ENCODE peak calls at places on chromosomes 5 and 9, in four cellular contexts. Y is AG09309, K is BJ, T is retinal pigment epithelial cell. C is an unnamed sample.

GRCh38 chr9:25677301-25678146 is 720 bp downstream of the TUSC1 start:
- DNase-seq in T (no peak), K (peak), Y (peak), C (peak)

GRCh38 chr9:38319496-38320173 is 72.9 kb upstream of the ALDH1B1 start:
- DNase-seq in T (no peak), K (no peak), Y (no peak), C (no peak)

GRCh38 chr9:35164711-35165110 is 2.9 kb downstream of the UNC13B start:
- DNase-seq in Y (no peak), K (no peak), T (peak), C (no peak)

GRCh38 chr9:127806871-127807270 is 4.2 kb downstream of the FPGS start:
- DNase-seq in K (no peak), Y (no peak), T (no peak), C (no peak)

GRCh38 chr5:89117131-89117644 is 234.2 kb upstream of the MEF2C start:
- DNase-seq in K (no peak), Y (no peak), T (no peak), C (no peak)

GRCh38 chr9:109506097-109506712 is 8.1 kb upstream of the PTPN3 start:
- DNase-seq in Y (no peak), T (no peak), K (no peak), C (no peak)

GRCh38 chr9:98707158-98708102 is 1.3 kb downstream of the GABBR2 start:
- DNase-seq in T (peak), Y (peak), K (no peak), C (no peak)

GRCh38 chr9:126357074-126357473 is 30.4 kb downstream of the MVB12B start:
- DNase-seq in K (no peak), Y (no peak), T (no peak), C (no peak)

GRCh38 chr9:107760469-107761242 is 271.1 kb upstream of the KLF4 start:
- DNase-seq in T (no peak), K (no peak), Y (no peak), C (peak)

GRCh38 chr9:103410059-103410458 is 414.9 kb downstream of the CYLC2 start:
- DNase-seq in K (no peak), Y (no peak), T (no peak), C (no peak)

GRCh38 chr5:152632380-152632779 is 227.3 kb upstream of the NMUR2 start:
- DNase-seq in Y (no peak), T (peak), K (no peak), C (no peak)

GRCh38 chr9:133351908-133352634 is 4.1 kb downstream of the RPL7A start:
- DNase-seq in K (no peak), Y (no peak), T (no peak), C (no peak)

GRCh38 chr5:172872997-172873491 is 39.0 kb downstream of the ERGIC1 start:
- DNase-seq in K (no peak), T (peak), Y (no peak), C (peak)

GRCh38 chr5:168611163-168611562 is 32.0 kb upstream of the PANK3 start:
- DNase-seq in Y (no peak), K (no peak), T (peak), C (no peak)

GRCh38 chr5:133865113-133865512 is 103.3 kb downstream of the C5orf15 start:
- DNase-seq in Y (no peak), K (no peak), T (no peak), C (no peak)

GRCh38 chr5:81579525-81579924 is 171.4 kb downstream of the SSBP2 start:
- DNase-seq in Y (peak), K (no peak), T (no peak), C (no peak)

GRCh38 chr5:76485511-76485910 is 82.4 kb downstream of the IQGAP2 start:
- DNase-seq in K (no peak), Y (no peak), T (no peak), C (no peak)

GRCh38 chr5:178542455-178542854 is 47.7 kb downstream of the COL23A1 start:
- DNase-seq in T (peak), K (no peak), Y (no peak), C (no peak)

GRCh38 chr5:14807471-14807870 is 64.1 kb downstream of the ANKH start:
- DNase-seq in T (no peak), Y (no peak), K (no peak), C (no peak)

GRCh38 chr5:72556351-72557146 is 49.3 kb upstream of the ZNF366 start:
- DNase-seq in K (peak), Y (no peak), T (peak), C (peak)

GRCh38 chr5:33701251-33701650 is 190.5 kb downstream of the ADAMTS12 start:
- DNase-seq in Y (peak), T (no peak), K (no peak), C (no peak)

GRCh38 chr5:44022622-44023021 is 366.6 kb downstream of the FGF10 start:
- DNase-seq in T (no peak), K (no peak), Y (no peak), C (no peak)

GRCh38 chr9:101691657-101692056 is 46.8 kb downstream of the GRIN3A start:
- DNase-seq in T (no peak), Y (no peak), K (no peak), C (no peak)

GRCh38 chr9:5628530-5629311 is at the start of gene RIC1:
- DNase-seq in K (peak), T (peak), Y (peak), C (peak)

GRCh38 chr5:97100486-97100885 is 41.9 kb downstream of the LIX1 start:
- DNase-seq in K (no peak), Y (no peak), T (no peak), C (no peak)

GRCh38 chr5:14266686-14267085 is 123.5 kb downstream of the TRIO start:
- DNase-seq in K (no peak), T (no peak), Y (no peak), C (no peak)

DNA sequence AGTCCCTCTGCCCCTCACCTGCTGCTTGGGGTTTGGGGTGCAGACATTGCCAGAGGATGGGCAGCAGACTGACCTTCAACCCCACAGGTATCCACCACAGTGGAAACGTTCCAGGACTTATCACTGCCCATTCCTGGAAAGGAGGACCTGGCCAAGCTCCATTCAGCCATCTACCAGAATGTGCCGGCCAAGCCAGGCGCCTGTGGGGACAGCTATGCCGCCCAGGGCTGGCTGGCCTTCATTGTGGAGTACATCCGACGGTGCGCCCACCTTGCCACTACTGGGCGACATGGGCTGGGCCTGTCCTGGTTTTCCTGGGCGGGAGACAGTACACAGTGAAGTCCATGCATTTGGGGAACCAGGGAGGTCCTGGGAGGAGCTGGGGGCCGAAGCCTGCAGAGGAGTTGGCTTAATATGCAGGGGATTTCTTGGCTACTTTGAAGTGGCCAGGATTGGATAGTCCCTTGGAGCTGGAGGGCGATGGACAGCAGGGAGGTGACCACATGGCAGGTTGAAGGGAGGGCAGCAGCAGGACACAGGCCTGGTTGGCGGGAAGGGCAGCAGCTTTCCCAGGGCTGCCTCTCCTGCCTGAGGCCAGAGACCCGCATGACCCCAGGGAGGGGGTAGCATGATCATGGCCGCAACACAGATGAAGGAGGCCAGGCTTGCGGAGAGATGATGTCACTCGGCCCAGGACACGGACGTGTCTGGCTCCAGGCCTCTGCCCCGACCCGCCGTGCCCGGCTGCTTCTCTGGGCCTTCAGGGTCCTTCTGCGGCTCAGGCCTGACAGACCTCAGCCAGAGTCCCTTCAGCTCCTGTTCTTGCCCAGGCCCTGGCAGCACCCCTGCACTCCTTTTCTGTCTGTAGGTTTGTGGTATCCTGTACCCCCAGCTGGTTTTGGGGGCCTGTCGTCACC is 34.6 kb downstream of the USP20 start:
- DNase-seq in K (no peak), Y (no peak), T (no peak), C (no peak)
- H3K4me3 ChIP-seq in K (no peak), Y (no peak), T (no peak), C (no peak)

GRCh38 chr5:179680014-179680779 is 637 bp downstream of the CBY3 start:
- DNase-seq in K (no peak), Y (no peak), T (no peak), C (no peak)
- H3K4me3 ChIP-seq in K (no peak), Y (no peak), T (no peak), C (no peak)

GRCh38 chr5:149406203-149406978 is 27.3 kb upstream of the IL17B start:
- DNase-seq in Y (peak), K (peak), T (no peak), C (no peak)

GRCh38 chr5:149409268-149409948 is 30.3 kb upstream of the IL17B start:
- DNase-seq in T (no peak), K (no peak), Y (no peak), C (no peak)

GRCh38 chr5:149406979-149407306 is 27.9 kb upstream of the IL17B start:
- DNase-seq in T (no peak), Y (no peak), K (no peak), C (no peak)

GRCh38 chr5:149408252-149409099 is 29.4 kb upstream of the IL17B start:
- DNase-seq in K (no peak), Y (no peak), T (no peak), C (no peak)

DNA sequence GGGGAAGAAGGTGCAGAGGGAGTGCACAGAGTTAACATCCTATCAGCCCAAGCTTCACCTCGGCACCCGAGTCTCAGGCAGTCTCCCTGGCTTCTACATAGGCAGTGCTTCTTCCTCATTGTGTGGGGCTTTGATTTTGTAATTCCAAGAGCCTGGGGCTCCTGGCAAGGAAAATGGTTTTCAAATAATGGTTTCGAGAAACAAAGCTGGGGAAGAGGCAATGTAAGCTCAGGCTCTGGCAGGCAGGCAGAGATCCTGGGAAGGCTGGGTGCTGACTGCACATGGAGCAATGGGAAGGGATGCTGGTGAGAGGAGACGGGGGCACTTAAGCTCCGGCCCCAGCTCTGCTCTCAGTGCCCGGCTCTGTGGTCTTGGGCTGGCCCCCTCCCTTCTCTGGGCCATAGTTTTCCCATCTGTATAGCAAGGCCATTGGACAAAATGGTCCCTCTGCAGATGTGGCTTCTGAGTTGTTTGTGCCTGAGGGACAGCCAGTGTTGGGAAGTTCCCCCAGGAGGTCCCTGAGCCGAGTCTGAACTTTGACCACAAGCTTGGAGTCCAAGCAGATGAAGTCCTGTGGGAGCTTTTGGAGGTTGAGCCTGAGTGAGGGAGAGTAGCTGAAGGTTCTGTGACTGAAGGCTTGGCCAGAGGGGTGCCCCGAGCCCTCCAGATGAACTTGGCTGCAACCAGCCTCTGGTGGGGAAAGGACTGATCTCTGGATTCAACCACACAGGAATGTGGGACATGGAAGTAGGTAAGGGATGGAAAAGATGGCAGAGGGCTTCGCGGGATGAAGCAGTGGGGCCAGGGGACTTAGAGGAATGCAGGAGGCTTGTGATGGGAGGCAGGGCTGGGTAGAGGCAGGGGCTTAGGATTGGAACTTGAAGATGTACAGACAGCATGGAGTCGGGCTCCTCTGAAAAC is 28.5 kb upstream of the IL17B start:
- DNase-seq in K (no peak), T (no peak), Y (no peak), C (no peak)
- H3K4me3 ChIP-seq in K (peak), T (no peak), Y (peak), C (peak)

GRCh38 chr5:1294839-1295649 is at the start of gene TERT:
- DNase-seq in T (no peak), Y (no peak), K (no peak), C (no peak)

GRCh38 chr5:1293416-1293996 is 1.4 kb downstream of the TERT start:
- DNase-seq in T (no peak), Y (no peak), K (no peak), C (no peak)

GRCh38 chr5:1293997-1294838 is 650 bp downstream of the TERT start:
- DNase-seq in Y (no peak), K (no peak), T (no peak), C (no peak)

GRCh38 chr5:1297243-1297642 is 2.4 kb upstream of the TERT start:
- DNase-seq in T (no peak), Y (no peak), K (no peak), C (no peak)

DNA sequence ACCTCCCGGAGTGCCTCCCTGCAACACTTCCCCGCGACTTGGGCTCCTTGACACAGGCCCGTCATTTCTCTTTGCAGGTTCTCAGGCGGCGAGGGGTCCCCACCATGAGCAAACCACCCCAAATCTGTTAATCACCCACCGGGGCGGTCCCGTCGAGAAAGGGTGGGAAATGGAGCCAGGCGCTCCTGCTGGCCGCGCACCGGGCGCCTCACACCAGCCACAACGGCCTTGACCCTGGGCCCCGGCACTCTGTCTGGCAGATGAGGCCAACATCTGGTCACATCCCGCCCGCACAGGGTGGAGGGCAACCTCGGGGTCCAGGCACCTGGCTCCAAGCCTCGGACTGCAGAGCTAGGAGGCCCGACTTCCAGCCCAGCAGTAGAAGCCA is 776 bp upstream of the TERT start:
- DNase-seq in Y (no peak), K (no peak), T (no peak), C (no peak)
- H3K4me3 ChIP-seq in Y (no peak), K (no peak), T (no peak), C (no peak)

GRCh38 chr5:34913072-34913471 is 2.2 kb downstream of the RAD1 start:
- DNase-seq in T (no peak), K (peak), Y (peak), C (no peak)
- H3K4me3 ChIP-seq in T (no peak), K (no peak), Y (no peak), C (no peak)

GRCh38 chr9:135069556-135070197 is 17.8 kb upstream of the OLFM1 start:
- DNase-seq in Y (no peak), K (no peak), T (no peak), C (no peak)

GRCh38 chr9:135068776-135069415 is 18.6 kb upstream of the OLFM1 start:
- DNase-seq in K (no peak), Y (no peak), T (no peak), C (no peak)

GRCh38 chr9:135073081-135073740 is 14.3 kb upstream of the OLFM1 start:
- DNase-seq in K (no peak), T (no peak), Y (no peak), C (no peak)

GRCh38 chr9:135070198-135070951 is 17.1 kb upstream of the OLFM1 start:
- DNase-seq in T (no peak), K (no peak), Y (no peak), C (no peak)

DNA sequence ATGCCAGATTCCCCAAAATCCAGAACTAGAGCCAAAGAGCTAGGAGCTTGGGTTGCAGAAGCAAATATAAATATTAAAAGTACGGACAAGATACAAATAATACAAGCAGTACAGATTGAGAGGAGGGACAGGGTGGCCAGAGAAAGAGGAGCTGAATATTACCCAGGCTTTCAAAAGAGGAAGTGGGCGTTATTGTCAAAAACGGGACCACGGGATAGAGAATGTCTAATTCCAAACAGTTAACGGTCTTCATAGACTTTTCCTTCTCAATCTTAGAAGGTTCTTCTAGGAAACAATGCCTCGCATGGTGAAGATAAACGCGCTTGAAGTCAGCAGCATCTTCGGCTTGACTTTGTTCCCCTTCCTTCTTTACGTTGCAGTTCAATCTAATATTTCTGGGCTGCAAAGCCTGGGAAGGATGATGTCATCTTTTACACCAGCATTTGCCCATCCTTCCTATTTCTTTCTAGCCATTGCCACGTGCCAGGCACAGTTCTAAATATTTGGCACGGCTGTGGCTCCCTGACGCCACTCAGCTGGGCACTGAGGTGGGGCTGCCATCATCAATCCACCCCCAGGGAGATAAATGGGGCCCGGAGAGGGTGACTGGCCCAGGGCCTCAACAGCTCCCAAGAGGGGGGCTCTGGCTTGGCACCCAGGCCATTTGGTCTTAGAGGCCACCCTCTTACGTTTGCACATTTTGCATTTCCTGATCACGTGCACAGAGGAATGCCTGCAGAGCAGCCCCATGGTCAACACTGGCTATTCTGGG is 16.3 kb upstream of the OLFM1 start:
- DNase-seq in K (no peak), T (no peak), Y (no peak), C (no peak)
- H3K4me3 ChIP-seq in K (no peak), T (no peak), Y (no peak), C (no peak)

GRCh38 chr5:52989781-52990530 is 804 bp downstream of the ITGA2 start:
- DNase-seq in T (no peak), Y (no peak), K (no peak), C (no peak)

GRCh38 chr5:52989025-52989780 is at the start of gene ITGA2:
- DNase-seq in K (no peak), Y (no peak), T (no peak), C (no peak)

GRCh38 chr5:52988335-52989024 is 672 bp upstream of the ITGA2 start:
- DNase-seq in T (no peak), Y (no peak), K (no peak), C (no peak)

GRCh38 chr5:52985306-52985705 is 3.8 kb upstream of the ITGA2 start:
- DNase-seq in Y (no peak), K (no peak), T (no peak), C (no peak)

GRCh38 chr5:52987711-52988329 is 1.3 kb upstream of the ITGA2 start:
- DNase-seq in T (no peak), Y (no peak), K (no peak), C (no peak)
- H3K4me3 ChIP-seq in T (no peak), Y (no peak), K (no peak), C (no peak)

DNA sequence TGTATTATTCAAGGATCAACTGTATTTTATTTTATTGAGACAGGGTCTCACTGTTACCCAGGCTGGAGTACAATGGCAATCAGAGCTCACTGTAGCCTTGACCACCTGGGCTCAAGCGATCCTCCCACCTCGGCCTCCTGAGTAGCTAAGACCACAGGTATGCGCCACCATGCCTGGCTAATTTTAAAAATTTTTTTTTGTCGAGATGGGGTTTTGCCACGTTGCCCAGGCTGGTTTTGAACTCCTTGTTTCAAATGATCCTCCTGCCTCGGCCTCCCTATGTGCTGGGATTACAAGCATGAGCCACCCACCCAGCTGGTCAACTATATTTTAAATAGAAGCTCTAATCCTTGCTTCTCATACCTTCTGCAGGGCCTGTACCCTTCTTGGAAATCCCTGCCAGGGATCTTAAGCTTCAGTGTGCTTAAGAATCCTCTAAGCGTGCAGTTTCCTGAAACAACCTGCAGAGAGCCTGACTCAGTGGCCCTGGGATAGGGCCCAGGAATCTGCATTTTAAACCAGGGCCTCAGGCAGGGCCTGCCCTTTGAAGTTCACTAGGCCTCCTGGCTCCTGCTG is 2.9 kb downstream of the AKNA start:
- DNase-seq in T (no peak), K (no peak), Y (no peak), C (no peak)
- H3K4me3 ChIP-seq in T (no peak), K (no peak), Y (no peak), C (no peak)

GRCh38 chr5:175870820-175871447 is 444 bp upstream of the CPLX2 start:
- DNase-seq in K (no peak), Y (no peak), T (no peak), C (no peak)
- H3K4me3 ChIP-seq in K (no peak), Y (no peak), T (no peak), C (no peak)

C was measured in right atrium auricular region.